ENCODE peak calls at places on chromosomes 5 and 9, in nine cellular contexts. G is MCF 10A, X is type B pancreatic cell, R is fibroblast of the aortic adventitia, N is Calu3, E is PC-3, V is kidney, O is cardiac muscle cell, Y is IMR-90. M is an unnamed sample.
A peak's percentile ranks its signal among the peaks of the same experiment; 100 is the strongest.

GRCh38 chr9:14212697-14213420 is 101.1 kb downstream of the NFIB start:
- DNase-seq in V (no peak), X (no peak), R (no peak), Y (no peak), E (no peak), G (no peak), O (no peak), N (peak; percentile 32), M (no peak)

GRCh38 chr5:61625682-61626620 is 293.9 kb downstream of the ZSWIM6 start:
- DNase-seq in Y (peak; percentile 11), R (peak; percentile 18), N (peak; percentile 68), V (peak; percentile 94), G (no peak), E (no peak), X (peak; percentile 77), O (peak; percentile 58), M (no peak)

GRCh38 chr5:102663771-102664530 is 91.2 kb upstream of the PAM start:
- DNase-seq in R (peak; percentile 5), O (no peak), N (no peak), X (no peak), G (peak; percentile 46), E (peak; percentile 51), Y (no peak), V (no peak), M (no peak)

GRCh38 chr5:121144764-121145163 is 680.7 kb downstream of the PRR16 start:
- DNase-seq in O (peak; percentile 45), V (no peak), Y (peak; percentile 35), N (no peak), X (no peak), G (peak; percentile 65), R (peak; percentile 43), E (peak; percentile 51), M (no peak)

GRCh38 chr5:133285583-133286021 is 233.8 kb downstream of the HSPA4 start:
- DNase-seq in E (peak; percentile 90), O (peak; percentile 39), N (peak; percentile 51), R (peak; percentile 25), V (no peak), X (no peak), G (peak; percentile 88), Y (peak; percentile 51), M (no peak)

GRCh38 chr9:6197330-6197729 is 18.3 kb upstream of the IL33 start:
- DNase-seq in N (no peak), G (peak; percentile 46), E (peak; percentile 50), X (no peak), V (no peak), Y (peak; percentile 5), R (peak; percentile 64), O (peak; percentile 68), M (no peak)

GRCh38 chr9:114139061-114139460 is 16.3 kb upstream of the COL27A1 start:
- DNase-seq in N (no peak), Y (no peak), X (no peak), O (no peak), R (no peak), E (no peak), G (no peak), V (no peak), M (no peak)

GRCh38 chr9:4108708-4109444 is 191.0 kb downstream of the GLIS3 start:
- DNase-seq in R (no peak), X (no peak), V (no peak), E (no peak), G (no peak), N (no peak), O (no peak), Y (no peak), M (no peak)

GRCh38 chr5:107777161-107777740 is 106.5 kb upstream of the EFNA5 start:
- DNase-seq in X (no peak), O (no peak), R (no peak), Y (no peak), G (no peak), E (no peak), V (no peak), N (no peak), M (no peak)

GRCh38 chr5:114305402-114306207 is 56.3 kb upstream of the KCNN2 start:
- DNase-seq in Y (peak; percentile 74), R (peak; percentile 5), E (peak; percentile 5), N (peak; percentile 17), O (peak; percentile 34), X (no peak), V (no peak), G (peak; percentile 29), M (no peak)

GRCh38 chr5:39080168-39080567 is 6.0 kb upstream of the RICTOR start:
- DNase-seq in N (no peak), V (no peak), Y (no peak), O (no peak), R (no peak), G (no peak), E (peak; percentile 82), X (no peak), M (no peak)

GRCh38 chr9:95012035-95012708 is 285.7 kb downstream of the AOPEP start:
- DNase-seq in O (no peak), G (no peak), R (peak; percentile 44), V (no peak), Y (no peak), N (no peak), E (no peak), X (no peak), M (no peak)

GRCh38 chr9:125460883-125461475 is 199.4 kb downstream of the GAPVD1 start:
- DNase-seq in O (peak; percentile 81), X (no peak), V (no peak), E (no peak), R (peak; percentile 29), N (no peak), G (no peak), Y (peak; percentile 93), M (no peak)

GRCh38 chr5:168314735-168315411 is 23.4 kb downstream of the WWC1 start:
- DNase-seq in E (peak; percentile 95), Y (peak; percentile 99), X (no peak), G (peak; percentile 95), R (peak; percentile 93), V (peak; percentile 88), O (peak; percentile 80), N (peak; percentile 96), M (no peak)

GRCh38 chr5:73284196-73284795 is 111.3 kb downstream of the TMEM174 start:
- DNase-seq in V (peak; percentile 75), N (no peak), G (no peak), O (no peak), Y (no peak), X (no peak), R (no peak), E (no peak), M (no peak)

GRCh38 chr5:96609369-96609768 is 52.8 kb upstream of the CAST start:
- DNase-seq in X (no peak), E (no peak), Y (no peak), G (no peak), R (no peak), O (no peak), V (no peak), N (no peak), M (no peak)

GRCh38 chr5:7398596-7399260 is 2.8 kb downstream of the ADCY2 start:
- DNase-seq in V (no peak), G (no peak), E (no peak), O (no peak), R (no peak), Y (no peak), X (no peak), N (no peak), M (no peak)

GRCh38 chr5:92070786-92071185 is 687.7 kb upstream of the ARRDC3 start:
- DNase-seq in R (no peak), Y (no peak), E (no peak), X (no peak), G (no peak), V (no peak), O (no peak), N (no peak), M (no peak)

GRCh38 chr5:153767221-153768218 is 271.2 kb downstream of the FAM114A2 start:
- DNase-seq in R (no peak), E (no peak), V (no peak), O (no peak), N (no peak), X (no peak), Y (no peak), G (no peak), M (no peak)

GRCh38 chr5:117262607-117263131 is 688.0 kb upstream of the SEMA6A start:
- DNase-seq in E (no peak), V (no peak), R (no peak), Y (no peak), X (no peak), O (no peak), G (peak; percentile 76), N (no peak), M (no peak)

GRCh38 chr5:91283326-91283725 is 99.8 kb downstream of the ARRDC3 start:
- DNase-seq in V (no peak), O (no peak), X (no peak), R (no peak), G (no peak), Y (no peak), E (no peak), N (no peak), M (no peak)

GRCh38 chr5:159440235-159440634 is 109.9 kb upstream of the IL12B start:
- DNase-seq in N (no peak), G (no peak), O (no peak), V (no peak), E (no peak), X (no peak), Y (no peak), R (no peak), M (no peak)
- TF ChIP-seq CTCF in N (no peak), G (no peak), O (no peak), V (no peak), E (no peak), X (no peak), Y (no peak), R (no peak), M (no peak)

GRCh38 chr5:178208540-178209227 is 4.4 kb downstream of the HNRNPAB start:
- DNase-seq in G (no peak), O (no peak), R (no peak), X (no peak), V (peak; percentile 37), N (no peak), E (no peak), Y (no peak), M (no peak)
- TF ChIP-seq CTCF in G (no peak), O (no peak), R (peak; percentile 37), X (peak; percentile 64), V (no peak), N (no peak), E (peak; percentile 28), Y (peak; percentile 21), M (peak; percentile 48)

GRCh38 chr9:106648799-106649198 is 214.2 kb upstream of the ZNF462 start:
- DNase-seq in O (peak; percentile 56), R (peak; percentile 1), X (no peak), E (peak; percentile 59), G (peak; percentile 32), Y (peak; percentile 13), V (no peak), N (no peak), M (no peak)
- TF ChIP-seq CTCF in O (peak; percentile 39), R (no peak), X (no peak), E (peak; percentile 60), G (peak; percentile 50), Y (peak; percentile 36), V (peak; percentile 33), N (no peak), M (peak; percentile 74)

DNA sequence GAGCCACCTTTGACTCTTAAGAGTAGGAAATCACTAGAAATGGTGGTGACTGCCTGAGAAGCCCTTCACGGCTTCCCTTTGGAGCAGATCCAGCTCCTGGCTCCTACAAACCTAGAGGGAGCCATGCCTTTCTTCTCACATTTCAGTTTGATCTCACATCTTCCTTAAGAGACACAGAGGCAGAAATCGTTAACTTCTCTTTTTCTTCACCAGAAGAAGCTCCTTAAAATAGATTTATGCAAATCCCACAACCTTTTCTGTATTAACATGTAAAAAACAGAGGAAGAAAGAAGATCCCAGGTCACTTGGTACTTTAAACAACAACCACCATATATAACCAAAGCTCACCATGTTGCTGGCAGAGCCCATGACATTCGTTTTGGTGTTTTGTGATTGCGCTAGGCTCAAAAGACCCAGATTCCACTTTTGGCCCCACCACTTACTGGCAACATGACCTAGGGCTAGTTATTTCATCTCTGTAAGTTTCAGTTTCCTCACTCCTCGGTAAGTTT is 29.6 kb downstream of the PAX5 start:
- DNase-seq in G (no peak), R (no peak), Y (no peak), V (no peak), E (no peak), X (no peak), O (no peak), N (no peak), M (no peak)
- TF ChIP-seq CTCF in G (no peak), R (no peak), Y (no peak), V (no peak), E (no peak), X (no peak), O (no peak), N (no peak), M (no peak)